ENCODE peak calls at places on chromosomes 7 and 10, in five cellular contexts. V is neuronal stem cell, J is H1, A is trophoblast cell, G is H9. P is an unnamed sample. For H3K27me3 and H3K79me1, the result is how much of the 10 kb centered on the place peaks cover.

GRCh38 chr10:119896061-119896655 is 3.6 kb downstream of the SEC23IP start:
- DNase-seq in A (peak), G (no peak), J (no peak), V (no peak), P (no peak)

GRCh38 chr7:98988641-98989040 is 110.3 kb downstream of the TRRAP start:
- DNase-seq in G (no peak), V (no peak), A (no peak), J (no peak), P (no peak)

GRCh38 chr10:124205432-124205831 is 112.0 kb upstream of the CHST15 start:
- DNase-seq in G (no peak), J (peak), V (no peak), A (no peak), P (no peak)

GRCh38 chr7:75650062-75650461 is 88.7 kb downstream of the HIP1 start:
- DNase-seq in V (no peak), A (no peak), G (peak), J (peak), P (peak)

GRCh38 chr10:84541289-84541637 is 212.9 kb downstream of the CCSER2 start:
- DNase-seq in A (peak), G (peak), J (no peak), V (no peak), P (peak)

GRCh38 chr10:96339956-96340904 is 18.6 kb downstream of the OPALIN start:
- DNase-seq in G (peak), J (peak), A (peak), V (peak), P (peak)

GRCh38 chr7:69374036-69374420 is 224.2 kb upstream of the AUTS2 start:
- DNase-seq in G (no peak), A (peak), J (no peak), V (no peak), P (no peak)

GRCh38 chr10:119446441-119447277 is 95.9 kb downstream of the RGS10 start:
- DNase-seq in V (no peak), G (no peak), A (no peak), J (no peak), P (no peak)

GRCh38 chr7:155343150-155343549 is 45.5 kb downstream of the INSIG1 start:
- DNase-seq in V (no peak), J (no peak), G (no peak), A (no peak), P (no peak)

GRCh38 chr7:100211342-100211780 is 8.4 kb upstream of the PVRIG start:
- DNase-seq in G (no peak), A (no peak), V (no peak), J (no peak), P (no peak)

GRCh38 chr7:30925117-30925516 is 13.5 kb downstream of the AQP1 start:
- DNase-seq in J (peak), A (no peak), G (no peak), V (no peak), P (no peak)

GRCh38 chr10:72261323-72262018 is 12.3 kb upstream of the DDIT4 start:
- DNase-seq in G (no peak), J (no peak), V (no peak), A (peak), P (peak)

GRCh38 chr7:73850781-73851207 is 8.5 kb upstream of the METTL27 start:
- DNase-seq in V (no peak), J (no peak), A (peak), G (no peak), P (peak)

GRCh38 chr7:158044156-158044823 is 543.3 kb downstream of the PTPRN2 start:
- DNase-seq in V (no peak), G (no peak), A (no peak), J (no peak), P (peak)

GRCh38 chr7:35467456-35467978 is 213.6 kb upstream of the TBX20 start:
- DNase-seq in G (no peak), J (no peak), V (no peak), A (peak), P (no peak)

GRCh38 chr7:3434611-3435010 is 133.6 kb downstream of the SDK1 start:
- DNase-seq in V (no peak), J (no peak), A (no peak), G (no peak), P (no peak)

GRCh38 chr10:67858971-67859370 is 21.0 kb upstream of the DNAJC12 start:
- DNase-seq in A (no peak), G (no peak), V (no peak), J (no peak), P (no peak)

GRCh38 chr10:122515022-122515424 is 45.5 kb upstream of the DMBT1 start:
- DNase-seq in A (no peak), J (no peak), V (no peak), G (no peak), P (no peak)

GRCh38 chr10:95285556-95285955 is 5.2 kb downstream of the PDLIM1 start:
- DNase-seq in A (no peak), V (no peak), J (no peak), G (no peak), P (no peak)

GRCh38 chr7:8536431-8536830 is 103.0 kb downstream of the NXPH1 start:
- DNase-seq in A (no peak), V (no peak), J (no peak), G (no peak), P (peak)
- H3K27me3 ChIP-seq in A (under half), V (under half), J (under half), G (under half), P (under half)

GRCh38 chr10:47101196-47101595 is 190.0 kb downstream of the PTPN20 start:
- DNase-seq in J (no peak), G (peak), V (no peak), A (no peak), P (no peak)

GRCh38 chr10:47104101-47104707 is 193.0 kb downstream of the PTPN20 start:
- DNase-seq in V (no peak), G (no peak), A (no peak), J (peak), P (no peak)

GRCh38 chr10:47101807-47102206 is 190.6 kb downstream of the PTPN20 start:
- DNase-seq in A (no peak), J (no peak), V (no peak), G (no peak), P (no peak)

GRCh38 chr10:47107226-47107625 is 192.8 kb upstream of the GDF10 start:
- DNase-seq in G (no peak), A (no peak), J (peak), V (no peak), P (no peak)

GRCh38 chr10:47104786-47105385 is 193.7 kb downstream of the PTPN20 start:
- DNase-seq in A (peak), J (peak), G (no peak), V (no peak), P (no peak)
- H2AK5ac ChIP-seq in A (no peak), J (no peak), G (no peak), V (no peak), P (no peak)

GRCh38 chr10:79159141-79159619 is 90.4 kb downstream of the ZMIZ1 start:
- DNase-seq in A (no peak), V (no peak), G (no peak), J (no peak), P (no peak)
- H3K79me1 ChIP-seq in A (under half), V (under half), G (under half), J (under half), P (half or more)

DNA sequence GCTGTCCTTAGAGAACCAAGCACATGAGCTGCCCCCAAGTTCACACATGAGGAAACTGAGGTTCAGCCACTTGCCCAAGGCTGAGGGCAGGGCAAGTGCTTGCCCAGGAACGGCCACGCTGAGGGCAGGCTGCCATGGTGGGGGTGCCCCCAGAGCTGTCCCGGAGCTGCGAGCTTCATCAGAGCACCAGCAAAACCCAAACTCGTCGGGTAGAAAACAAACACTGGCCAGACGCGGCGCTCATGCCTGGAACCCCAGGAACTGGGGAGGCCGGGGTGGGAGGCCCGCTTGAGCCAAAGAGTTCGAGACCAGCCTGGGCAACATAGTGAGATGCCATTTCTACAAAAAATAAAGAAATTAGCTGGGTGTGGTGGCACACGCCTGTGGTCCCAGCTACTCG is 38.4 kb downstream of the UNCX start:
- DNase-seq in J (no peak), V (no peak), A (no peak), G (no peak), P (no peak)
- H3K27me3 ChIP-seq in J (under half), V (under half), A (under half), G (under half), P (under half)

GRCh38 chr10:115063702-115064479 is 29.3 kb upstream of the ATRNL1 start:
- DNase-seq in A (no peak), J (no peak), G (no peak), V (no peak), P (no peak)
- H2AK5ac ChIP-seq in A (no peak), J (no peak), G (no peak), V (no peak), P (no peak)

DNA sequence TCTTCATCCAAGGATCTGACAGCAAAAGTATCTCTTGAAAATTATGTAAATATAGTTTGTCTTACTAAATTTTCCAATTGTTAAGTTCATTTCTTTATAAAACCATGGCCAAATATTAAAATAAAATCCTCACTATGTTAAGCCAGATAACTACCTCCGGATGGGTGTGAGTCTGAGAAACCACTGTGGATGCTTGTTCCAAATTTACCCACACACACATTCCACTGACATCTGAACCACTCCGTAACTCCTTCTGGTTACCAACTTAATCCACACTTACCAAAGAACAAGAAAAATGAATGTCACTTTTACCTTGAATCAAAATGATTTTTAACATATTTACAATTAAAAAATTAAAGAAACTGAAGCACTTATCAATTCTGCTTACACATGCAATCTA is 19.7 kb downstream of the CYTH3 start:
- DNase-seq in V (no peak), G (no peak), A (no peak), J (no peak), P (no peak)
- H3K79me1 ChIP-seq in V (under half), G (under half), A (under half), J (under half), P (under half)

DNA sequence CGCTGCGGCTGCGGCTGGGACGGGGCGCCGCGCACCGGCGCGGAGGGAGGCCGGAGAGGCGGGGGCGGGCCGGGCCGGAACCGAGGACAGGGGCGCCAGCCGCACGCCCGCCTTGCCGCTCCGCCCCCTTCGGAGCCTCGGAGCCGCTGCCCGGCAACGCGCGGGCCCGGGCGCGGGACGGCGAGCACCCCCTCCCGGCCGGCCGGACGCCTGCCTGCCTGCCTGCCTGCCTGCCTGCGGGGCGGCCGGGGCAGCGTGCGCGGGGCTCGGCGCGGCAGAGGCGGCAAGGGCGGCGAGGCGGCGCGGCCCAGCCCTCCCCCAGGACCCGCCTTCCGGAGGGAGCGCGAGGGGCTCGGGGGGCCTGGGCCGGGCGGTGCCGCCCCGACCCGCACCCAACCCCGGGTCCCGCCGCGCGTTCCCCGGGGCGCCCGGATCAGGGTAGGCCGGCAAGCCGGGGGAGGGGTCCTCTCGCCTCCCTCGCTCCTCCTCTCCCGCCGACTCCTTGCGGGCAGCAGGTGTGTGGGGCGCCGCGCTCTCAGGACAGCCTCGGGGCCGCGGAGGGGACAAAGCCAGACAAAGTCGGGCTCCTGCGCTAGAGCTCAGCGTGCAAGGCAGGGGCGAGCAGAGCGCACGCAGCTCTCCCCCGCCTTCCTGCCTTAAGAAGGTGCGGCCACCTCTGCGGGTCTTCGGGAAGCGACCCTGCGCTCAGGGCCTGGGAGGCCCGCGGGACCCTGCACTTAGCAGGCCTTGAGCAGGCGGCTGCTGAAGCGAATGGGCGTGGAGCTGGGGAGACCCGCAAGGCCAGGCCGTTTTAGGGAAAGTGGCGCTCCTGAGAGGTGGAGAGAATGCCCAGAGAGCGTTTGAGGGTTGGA is at the start of gene KIAA1549:
- DNase-seq in A (peak), G (peak), J (peak), V (peak), P (peak)
- H3K27me3 ChIP-seq in A (under half), G (under half), J (under half), V (under half), P (under half)